ENCODE peak calls at places on chromosomes 16 and 17, in four cellular contexts. J, Q, E and N are unnamed samples.

GRCh38 chr16:14303182-14303618 is 232.1 kb downstream of the MRTFB start:
- DNase-seq in E (no peak), J (peak), Q (no peak), N (peak)

GRCh38 chr17:75636381-75637142 is 3.3 kb downstream of the SMIM5 start:
- DNase-seq in E (no peak), J (no peak), Q (no peak), N (peak)

GRCh38 chr17:31089461-31089860 is 5.3 kb upstream of the NF1 start:
- DNase-seq in J (no peak), Q (no peak), E (no peak), N (no peak)

GRCh38 chr17:57823469-57824401 is 26.1 kb downstream of the MRPS23 start:
- DNase-seq in E (no peak), Q (no peak), J (no peak), N (no peak)

GRCh38 chr17:7043544-7044268 is at the start of gene SLC16A11:
- DNase-seq in J (peak), E (peak), Q (no peak), N (peak)

GRCh38 chr16:77782694-77783093 is 5.7 kb upstream of the VAT1L start:
- DNase-seq in Q (no peak), E (no peak), J (peak), N (no peak)

GRCh38 chr17:71494456-71494855 is 626.4 kb upstream of the SOX9 start:
- DNase-seq in Q (no peak), E (no peak), J (no peak), N (no peak)

GRCh38 chr16:55539049-55539448 is 27.4 kb upstream of the CAPNS2 start:
- DNase-seq in E (no peak), Q (no peak), J (no peak), N (no peak)

GRCh38 chr16:22116095-22116700 is 23.9 kb downstream of the VWA3A start:
- DNase-seq in Q (no peak), J (no peak), E (no peak), N (no peak)

GRCh38 chr16:57863434-57864160 is 61.3 kb upstream of the KIFC3 start:
- DNase-seq in Q (peak), E (peak), J (peak), N (peak)

GRCh38 chr17:76904116-76904515 is 35.9 kb downstream of the MGAT5B start:
- DNase-seq in Q (no peak), J (no peak), E (no peak), N (no peak)

GRCh38 chr17:43601280-43602050 is 55.3 kb upstream of the ETV4 start:
- DNase-seq in J (no peak), E (no peak), Q (peak), N (peak)

GRCh38 chr17:38404174-38404943 is 23.9 kb upstream of the ARHGAP23 start:
- DNase-seq in J (no peak), Q (no peak), E (no peak), N (no peak)

GRCh38 chr17:28347261-28347891 is 10.0 kb downstream of the POLDIP2 start:
- DNase-seq in Q (no peak), J (peak), E (peak), N (no peak)

GRCh38 chr17:40109471-40109824 is 9.1 kb upstream of the NR1D1 start:
- DNase-seq in Q (no peak), E (no peak), J (no peak), N (no peak)

GRCh38 chr16:35713762-35714650 is 2254.6 kb downstream of the TP53TG3F start:
- DNase-seq in E (no peak), Q (no peak), J (no peak), N (no peak)

GRCh38 chr17:36008998-36009665 is 7.8 kb upstream of the CCL15 start:
- DNase-seq in E (peak), J (no peak), Q (no peak), N (no peak)

GRCh38 chr17:41654134-41654907 is 29.9 kb upstream of the KRT17 start:
- DNase-seq in J (no peak), E (no peak), Q (no peak), N (no peak)

DNA sequence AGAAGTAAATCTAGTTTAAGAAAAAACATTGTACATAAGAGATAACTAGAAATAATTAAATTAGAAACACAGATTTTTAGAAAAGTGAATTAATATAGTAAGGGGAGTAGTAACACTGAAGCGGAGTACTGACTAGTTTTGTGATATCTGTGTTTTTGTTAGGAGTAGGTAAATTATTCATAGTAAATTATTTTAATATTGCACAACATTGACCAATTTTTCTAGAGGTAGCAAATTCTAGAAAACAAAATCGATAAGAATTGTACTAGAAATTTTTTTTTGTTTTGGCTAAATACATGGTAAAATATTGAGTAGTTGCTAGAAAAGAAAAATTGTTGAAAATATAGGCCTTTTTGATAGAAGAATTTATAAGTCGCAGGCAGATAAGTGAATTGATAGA is 156.5 kb downstream of the CHD9 start:
- DNase-seq in J (no peak), Q (no peak), E (no peak), N (no peak)
- H3K4me3 ChIP-seq in J (no peak), Q (peak), E (no peak), N (peak)

GRCh38 chr17:50165867-50166517 is at the start of gene SGCA:
- DNase-seq in Q (no peak), J (no peak), E (no peak), N (peak)
- H3K4me3 ChIP-seq in Q (peak), J (no peak), E (no peak), N (peak)

DNA sequence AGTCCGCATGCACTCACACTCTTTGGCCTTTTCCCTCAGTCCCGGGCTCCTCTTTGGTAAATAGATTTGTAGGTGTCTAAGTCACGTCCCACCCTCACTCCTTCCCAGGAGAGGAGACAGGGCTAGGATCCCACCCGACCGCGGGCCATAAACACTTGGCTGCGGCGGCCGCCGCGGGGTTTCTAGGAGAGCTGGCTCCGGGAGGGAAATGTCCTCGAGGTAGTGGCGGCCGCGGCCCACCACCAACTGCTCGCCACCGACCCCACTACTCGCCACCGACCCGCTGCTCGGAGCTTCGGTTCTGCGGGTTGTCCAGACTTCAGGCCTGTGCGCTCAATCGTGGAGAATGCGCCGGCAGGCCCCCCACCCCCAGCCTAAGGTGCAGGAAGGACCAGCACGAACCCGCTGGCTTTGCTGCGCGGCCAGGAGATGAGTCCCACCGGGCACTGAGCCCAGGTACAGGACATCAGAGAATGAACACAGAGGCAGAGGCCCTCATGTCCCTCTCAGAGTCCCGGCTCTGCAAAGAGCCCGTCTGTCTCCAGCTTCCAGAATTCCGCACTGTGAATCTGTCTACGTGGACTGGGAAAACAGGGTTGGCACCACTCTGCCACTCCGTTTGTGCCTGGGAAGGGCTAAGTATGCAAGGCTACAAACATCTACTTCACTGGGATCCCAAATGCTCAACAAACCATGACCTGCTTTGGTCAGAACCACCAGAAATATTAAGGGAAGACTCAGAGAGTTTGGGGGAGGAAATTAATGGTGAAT is 2.5 kb downstream of the PRAC2 start:
- DNase-seq in Q (no peak), J (no peak), E (no peak), N (no peak)
- H3K4me3 ChIP-seq in Q (peak), J (no peak), E (no peak), N (no peak)

DNA sequence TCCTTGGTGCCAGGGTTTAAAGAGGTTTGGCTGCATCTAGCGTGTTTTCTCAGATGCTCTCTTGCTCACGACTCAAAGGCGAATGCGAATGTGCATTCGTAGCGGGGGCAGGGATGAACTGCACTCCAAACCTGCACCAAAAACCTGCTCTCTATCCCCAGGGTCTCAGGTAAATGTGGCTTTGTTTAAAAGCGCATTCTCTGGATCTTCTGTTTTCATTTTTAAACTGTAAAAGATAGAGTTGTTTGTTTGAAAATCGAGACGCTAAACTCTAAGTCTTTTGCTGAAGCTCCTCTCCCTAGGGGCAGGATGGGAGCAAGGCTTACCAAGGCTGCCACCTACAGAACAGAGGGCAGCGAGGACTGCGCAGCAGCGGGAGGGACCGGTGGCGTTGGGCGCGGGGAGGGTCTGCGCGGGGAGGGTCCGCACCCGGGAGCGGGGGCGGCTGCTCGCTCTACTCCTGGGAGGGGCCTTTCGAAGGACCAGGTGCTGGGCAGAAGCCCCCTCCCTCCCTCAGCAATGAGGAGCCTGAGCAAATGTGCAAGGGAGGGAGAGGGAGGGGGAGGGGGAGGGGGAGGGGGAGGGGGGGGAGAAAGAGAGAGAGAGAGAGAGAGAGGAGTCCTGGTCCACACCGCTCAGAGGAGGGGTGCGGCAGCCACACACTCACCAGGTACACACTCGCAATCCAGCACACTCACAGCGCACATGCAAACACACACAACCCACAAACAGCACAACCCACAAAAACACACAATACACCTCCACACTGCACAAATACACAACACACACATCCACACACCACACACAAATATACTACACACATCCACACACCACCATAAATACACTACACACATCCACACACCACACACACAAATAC is 142.8 kb downstream of the GRIN2A start:
- DNase-seq in Q (no peak), J (no peak), E (peak), N (peak)
- H3K4me3 ChIP-seq in Q (peak), J (no peak), E (no peak), N (peak)

DNA sequence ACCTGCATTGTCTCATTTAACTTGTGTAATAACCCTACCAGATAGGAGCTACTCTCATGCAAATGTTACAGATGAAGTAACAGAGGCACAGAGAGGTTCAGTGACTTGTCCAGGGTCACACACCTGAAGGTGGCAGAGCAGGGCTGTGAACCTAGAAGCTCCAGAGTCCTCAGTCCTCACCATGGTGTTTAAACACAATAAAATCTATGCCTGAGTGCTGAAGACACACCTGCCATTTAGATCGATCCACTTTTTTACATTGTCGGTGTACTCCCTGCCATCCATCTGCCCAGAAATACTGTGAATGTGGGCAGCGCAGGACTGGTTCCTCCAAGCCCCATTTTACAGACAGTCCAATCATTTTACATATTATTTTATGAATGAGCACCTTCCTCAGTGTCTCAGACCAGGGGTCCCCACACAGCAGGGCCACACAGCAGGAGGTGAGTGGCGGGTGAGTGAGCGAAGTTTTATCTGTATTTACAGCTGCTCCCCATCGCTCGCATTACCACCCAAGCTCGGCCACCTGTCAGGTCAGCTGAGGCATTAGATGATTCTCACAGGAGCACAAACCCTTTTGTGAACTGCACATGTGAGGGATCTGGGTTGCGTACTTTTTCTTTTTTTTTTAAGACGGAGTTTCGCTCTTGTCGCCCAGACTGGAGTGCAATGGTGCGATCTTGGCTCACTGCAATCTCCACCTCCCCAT is 5.6 kb downstream of the IL4R start:
- DNase-seq in Q (no peak), E (no peak), J (no peak), N (no peak)
- H3K4me3 ChIP-seq in Q (no peak), E (no peak), J (no peak), N (no peak)

GRCh38 chr16:89923640-89924297 is 627 bp downstream of the TUBB3 start:
- DNase-seq in J (peak), Q (no peak), E (no peak), N (peak)
- H3K4me3 ChIP-seq in J (no peak), Q (peak), E (peak), N (peak)

DNA sequence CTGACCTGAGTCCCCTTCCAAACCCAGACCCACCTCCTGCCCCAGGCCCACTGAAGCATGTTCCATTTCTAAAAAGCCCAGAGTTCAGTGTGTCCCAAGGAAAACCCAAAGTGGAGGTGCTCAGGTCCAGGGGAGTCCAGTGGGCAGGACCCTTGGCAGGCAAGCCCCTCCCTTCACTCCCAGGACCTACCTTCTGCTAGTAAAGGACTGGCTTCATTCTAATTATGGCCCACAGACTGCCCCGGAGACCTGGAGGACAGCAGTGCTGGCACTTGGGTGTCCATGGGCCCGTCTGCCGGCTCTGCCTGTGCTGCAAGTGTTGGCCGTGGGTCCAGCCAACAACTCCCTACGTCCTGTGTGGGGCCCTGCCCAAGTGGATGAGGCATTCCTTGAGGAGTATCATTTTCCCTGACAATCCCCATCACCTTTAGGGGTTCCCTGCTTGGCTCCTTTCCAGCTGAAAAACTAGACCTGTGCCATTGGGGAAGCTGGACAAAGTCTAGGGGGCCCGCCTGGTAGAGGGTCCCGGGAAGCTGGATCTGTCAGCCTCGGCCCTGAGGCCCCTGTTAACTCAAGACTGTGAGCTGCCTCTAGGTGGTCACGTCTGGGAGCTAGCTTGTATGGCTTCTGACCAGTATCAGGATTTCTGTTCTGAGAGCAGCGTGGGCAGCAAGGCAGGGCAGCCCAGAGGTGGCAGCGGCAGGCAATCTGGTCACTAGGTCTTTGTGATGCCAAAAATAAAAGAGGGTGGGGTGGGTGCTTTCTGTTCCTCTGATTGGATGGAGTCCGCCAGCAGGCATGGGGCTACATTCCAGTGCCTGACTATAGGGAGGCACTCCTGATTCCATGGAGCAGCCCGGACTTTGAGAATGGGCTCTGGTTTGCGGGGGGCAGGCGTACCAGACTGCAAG is 8.2 kb downstream of the CBX2 start:
- DNase-seq in Q (no peak), J (no peak), E (no peak), N (no peak)
- H3K4me3 ChIP-seq in Q (no peak), J (no peak), E (no peak), N (no peak)